ENCODE peak calls at places on chromosomes 11 and 22, in nine cellular contexts. B is T-helper 9 cell; V is BE2C; Y is putamen; G is uterus; U is activated T-cell treated with anti-CD3 and anti-CD28 coated beads for 1 hour; T is activated CD4-positive, alpha-beta T cell treated with anti-CD3 and anti-CD28 coated beads, Interleukin-2, amount 50 U/mL, for 24 hours; D is HFF-Myc; E is NCI-H1436. C is an unnamed sample.

GRCh38 chr22:20785415-20785814 is 11.5 kb downstream of the SERPIND1 start:
- DNase-seq in G (no peak), D (no peak), T (no peak), Y (no peak), U (no peak), B (no peak), E (no peak), V (no peak), C (no peak)

GRCh38 chr11:125451400-125452124 is 44.5 kb downstream of the FEZ1 start:
- DNase-seq in E (peak; percentile 9), Y (peak; percentile 94), T (no peak), V (peak; percentile 61), G (peak; percentile 28), B (no peak), D (no peak), U (no peak), C (peak; percentile 96)

GRCh38 chr11:118913411-118914125 is 12.2 kb downstream of the BCL9L start:
- DNase-seq in D (no peak), G (peak; percentile 39), U (no peak), B (no peak), Y (no peak), T (no peak), E (no peak), V (no peak), C (peak; percentile 79)

GRCh38 chr11:8227156-8228152 is 36.2 kb downstream of the LMO1 start:
- DNase-seq in T (no peak), V (no peak), U (no peak), G (no peak), E (no peak), B (no peak), D (no peak), Y (no peak), C (no peak)

GRCh38 chr22:28402066-28402465 is 277.6 kb downstream of the TTC28 start:
- DNase-seq in D (no peak), U (no peak), B (no peak), G (no peak), E (no peak), T (no peak), V (no peak), Y (no peak), C (no peak)

GRCh38 chr22:28477556-28477955 is 202.1 kb downstream of the TTC28 start:
- DNase-seq in G (no peak), V (no peak), Y (no peak), D (no peak), U (no peak), T (no peak), E (no peak), B (no peak), C (no peak)

GRCh38 chr11:71548716-71549151 is 514 bp downstream of the KRTAP5-9 start:
- DNase-seq in V (no peak), D (no peak), G (no peak), B (no peak), T (no peak), Y (no peak), E (no peak), U (no peak), C (no peak)

GRCh38 chr11:12052676-12053605 is 44.5 kb upstream of the DKK3 start:
- DNase-seq in B (no peak), E (peak; percentile 49), D (no peak), T (no peak), V (no peak), G (no peak), U (no peak), Y (no peak), C (no peak)

GRCh38 chr22:19853879-19854777 is 546 bp downstream of the GNB1L start:
- DNase-seq in Y (peak; percentile 21), V (no peak), U (no peak), B (no peak), D (no peak), T (no peak), G (no peak), E (no peak), C (no peak)

GRCh38 chr11:8098361-8098760 is 17.4 kb downstream of the TUB start:
- DNase-seq in Y (no peak), D (no peak), V (no peak), B (no peak), G (no peak), E (no peak), U (no peak), T (no peak), C (no peak)

GRCh38 chr22:32754413-32755041 is 47.0 kb upstream of the TIMP3 start:
- DNase-seq in T (no peak), Y (no peak), D (no peak), U (no peak), G (peak; percentile 33), B (no peak), V (no peak), E (no peak), C (no peak)

GRCh38 chr11:72824811-72825505 is 10.7 kb downstream of the ATG16L2 start:
- DNase-seq in G (no peak), B (no peak), E (no peak), T (no peak), Y (no peak), U (no peak), D (no peak), V (no peak), C (no peak)

GRCh38 chr11:19628018-19628417 is 84.6 kb upstream of the NAV2 start:
- DNase-seq in D (no peak), E (no peak), Y (no peak), T (no peak), G (peak; percentile 55), V (no peak), U (no peak), B (no peak), C (no peak)

GRCh38 chr11:78061088-78061920 is 2.4 kb upstream of the THRSP start:
- DNase-seq in E (no peak), Y (no peak), G (no peak), V (no peak), B (no peak), U (no peak), T (no peak), D (no peak), C (no peak)

GRCh38 chr11:97722721-97723120 is 1298.0 kb upstream of the CNTN5 start:
- DNase-seq in D (no peak), Y (no peak), G (no peak), T (no peak), U (no peak), E (no peak), V (no peak), B (no peak), C (no peak)

GRCh38 chr11:27312110-27312509 is 50.9 kb downstream of the CCDC34 start:
- DNase-seq in G (no peak), U (no peak), D (no peak), B (no peak), V (no peak), Y (no peak), T (no peak), E (no peak), C (no peak)

GRCh38 chr11:12218909-12219308 is 108.5 kb downstream of the MICAL2 start:
- DNase-seq in U (no peak), G (no peak), B (no peak), T (no peak), V (no peak), E (no peak), D (no peak), Y (no peak), C (no peak)

GRCh38 chr11:65427691-65428577 is 5.3 kb downstream of the NEAT1 start:
- DNase-seq in E (no peak), B (no peak), V (no peak), D (no peak), Y (peak; percentile 62), G (peak; percentile 36), T (no peak), U (no peak), C (no peak)

GRCh38 chr11:61694971-61695706 is 14.9 kb downstream of the DAGLA start:
- DNase-seq in V (no peak), E (no peak), B (no peak), D (no peak), G (peak; percentile 62), U (no peak), Y (peak; percentile 45), T (no peak), C (no peak)

GRCh38 chr11:2375964-2376551 is 1.1 kb upstream of the CD81 start:
- DNase-seq in G (no peak), V (no peak), B (no peak), T (no peak), Y (no peak), U (no peak), E (no peak), D (no peak), C (no peak)

GRCh38 chr11:43922974-43923326 is 19.5 kb upstream of the C11orf96 start:
- DNase-seq in U (no peak), D (no peak), T (no peak), E (no peak), V (no peak), B (no peak), G (peak; percentile 55), Y (no peak), C (no peak)

GRCh38 chr11:112826026-112826425 is 135.2 kb upstream of the NCAM1 start:
- DNase-seq in T (no peak), D (no peak), E (no peak), V (no peak), Y (no peak), B (no peak), U (no peak), G (no peak), C (no peak)

GRCh38 chr11:10581481-10582019 is 13.1 kb upstream of the LYVE1 start:
- DNase-seq in E (no peak), Y (peak; percentile 32), D (no peak), U (no peak), B (no peak), G (no peak), T (no peak), V (no peak), C (peak; percentile 8)

GRCh38 chr11:57752954-57753353 is 1.3 kb upstream of the BTBD18 start:
- DNase-seq in B (no peak), V (no peak), T (no peak), D (no peak), E (no peak), U (no peak), G (no peak), Y (no peak), C (no peak)

GRCh38 chr11:29093416-29093815 is 923.4 kb downstream of the KCNA4 start:
- DNase-seq in G (no peak), E (no peak), T (no peak), Y (no peak), V (no peak), D (peak; percentile 4), B (no peak), U (no peak), C (no peak)

GRCh38 chr11:111479666-111480065 is 32.5 kb downstream of the BTG4 start:
- DNase-seq in V (no peak), D (no peak), B (no peak), T (no peak), Y (no peak), U (no peak), G (no peak), E (no peak), C (no peak)

GRCh38 chr11:121323208-121323607 is 30.6 kb downstream of the SC5D start:
- DNase-seq in V (no peak), Y (no peak), U (no peak), D (no peak), E (no peak), G (no peak), T (no peak), B (no peak), C (no peak)

GRCh38 chr11:120494595-120494994 is 17.0 kb upstream of the GRIK4 start:
- DNase-seq in B (no peak), G (no peak), E (no peak), V (no peak), T (no peak), D (no peak), U (no peak), Y (no peak), C (no peak)

GRCh38 chr22:39913886-39914285 is 13.0 kb downstream of the GRAP2 start:
- DNase-seq in V (no peak), T (no peak), B (no peak), Y (no peak), G (no peak), U (no peak), E (no peak), D (no peak), C (no peak)

GRCh38 chr11:128901655-128902514 is 10.7 kb downstream of the KCNJ5 start:
- DNase-seq in V (no peak), D (no peak), T (no peak), Y (no peak), E (no peak), U (no peak), B (no peak), G (no peak), C (no peak)

GRCh38 chr11:8922691-8923090 is 10.1 kb downstream of the C11orf16 start:
- DNase-seq in Y (no peak), E (no peak), T (no peak), D (no peak), V (no peak), G (no peak), B (no peak), U (no peak), C (no peak)

C was measured in head of caudate nucleus.